ENCODE peak calls at places on chromosomes 4 and X, in four cellular contexts. L is HepG2, D is H1, A is GM12878. F is an unnamed sample.

GRCh38 chr4:168981460-168981859 is 28.6 kb downstream of the CBR4 start:
- DNase-seq in D (no peak), A (no peak), L (no peak), F (no peak)

GRCh38 chr4:143185253-143186107 is 763 bp downstream of the USP38 start:
- DNase-seq in D (peak; percentile 66), L (peak; percentile 16), A (no peak), F (no peak)

GRCh38 chr4:61298178-61298740 is 98.1 kb downstream of the ADGRL3 start:
- DNase-seq in L (no peak), D (no peak), A (no peak), F (no peak)

GRCh38 chrX:6505960-6506359 is 29.0 kb downstream of the VCX3A start:
- DNase-seq in D (no peak), L (no peak), A (no peak), F (peak; percentile 5)

GRCh38 chr4:140353836-140354235 is 19.6 kb upstream of the SCOC start:
- DNase-seq in L (no peak), D (no peak), A (no peak), F (no peak)

GRCh38 chrX:154809939-154810665 is 4.8 kb upstream of the MPP1 start:
- DNase-seq in L (no peak), A (no peak), D (no peak), F (no peak)

GRCh38 chrX:101117701-101118100 is 19.7 kb downstream of the CENPI start:
- DNase-seq in L (no peak), D (no peak), A (no peak), F (no peak)

GRCh38 chrX:37922926-37923325 is 75.6 kb upstream of the DYNLT3 start:
- DNase-seq in A (no peak), L (no peak), D (no peak), F (no peak)

GRCh38 chr4:105057370-105058096 is 89.1 kb upstream of the TET2 start:
- DNase-seq in D (no peak), A (peak; percentile 75), L (no peak), F (no peak)

GRCh38 chr4:76199664-76200211 is 13.9 kb downstream of the SCARB2 start:
- DNase-seq in L (no peak), D (no peak), A (peak; percentile 81), F (no peak)

GRCh38 chr4:143559757-143560147 is 46.2 kb downstream of the SMARCA5 start:
- DNase-seq in L (no peak), A (no peak), D (no peak), F (no peak)

GRCh38 chr4:161238033-161238432 is 925.8 kb downstream of the FSTL5 start:
- DNase-seq in A (no peak), D (no peak), L (no peak), F (no peak)

GRCh38 chrX:131783555-131784338 is 239.4 kb upstream of the STK26 start:
- DNase-seq in D (no peak), A (peak; percentile 90), L (no peak), F (no peak)

GRCh38 chr4:89572224-89572858 is 264.6 kb downstream of the SNCA start:
- DNase-seq in L (no peak), A (no peak), D (no peak), F (no peak)

GRCh38 chr4:101276661-101277060 is 70.7 kb downstream of the PPP3CA start:
- DNase-seq in L (no peak), A (no peak), D (no peak), F (no peak)

GRCh38 chr4:45732161-45732560 is 391.7 kb downstream of the GABRG1 start:
- DNase-seq in L (no peak), D (no peak), A (no peak), F (no peak)

GRCh38 chr4:70873216-70873615 is 29.0 kb upstream of the MOB1B start:
- DNase-seq in A (no peak), L (no peak), D (no peak), F (no peak)

GRCh38 chrX:152641256-152641875 is 3.7 kb downstream of the GABRQ start:
- DNase-seq in D (peak; percentile 49), L (no peak), A (no peak), F (peak; percentile 51)

GRCh38 chrX:53682885-53683555 is 3.5 kb downstream of the HUWE1 start:
- DNase-seq in A (no peak), L (peak; percentile 43), D (peak; percentile 46), F (peak; percentile 38)

GRCh38 chr4:10066206-10066605 is 44.9 kb upstream of the SLC2A9 start:
- DNase-seq in L (no peak), D (no peak), A (no peak), F (no peak)

GRCh38 chrX:70452143-70452733 is 7.6 kb downstream of the DLG3 start:
- DNase-seq in A (no peak), D (peak; percentile 73), L (peak; percentile 19), F (no peak)

GRCh38 chrX:107718156-107718621 is 57.4 kb downstream of the TSC22D3 start:
- DNase-seq in A (no peak), L (peak; percentile 44), D (peak; percentile 71), F (no peak)

GRCh38 chrX:43002526-43003203 is 224.7 kb upstream of the PPP1R2C start:
- DNase-seq in A (peak; percentile 51), L (no peak), D (no peak), F (no peak)

GRCh38 chr4:14918336-14918735 is 83.9 kb upstream of the CPEB2 start:
- DNase-seq in A (no peak), D (no peak), L (no peak), F (no peak)

GRCh38 chr4:140027135-140027534 is 126.8 kb downstream of the MAML3 start:
- DNase-seq in A (no peak), L (no peak), D (no peak), F (no peak)

GRCh38 chrX:73827406-73827805 is 264.4 kb downstream of the CHIC1 start:
- DNase-seq in L (no peak), D (no peak), A (no peak), F (no peak)

DNA sequence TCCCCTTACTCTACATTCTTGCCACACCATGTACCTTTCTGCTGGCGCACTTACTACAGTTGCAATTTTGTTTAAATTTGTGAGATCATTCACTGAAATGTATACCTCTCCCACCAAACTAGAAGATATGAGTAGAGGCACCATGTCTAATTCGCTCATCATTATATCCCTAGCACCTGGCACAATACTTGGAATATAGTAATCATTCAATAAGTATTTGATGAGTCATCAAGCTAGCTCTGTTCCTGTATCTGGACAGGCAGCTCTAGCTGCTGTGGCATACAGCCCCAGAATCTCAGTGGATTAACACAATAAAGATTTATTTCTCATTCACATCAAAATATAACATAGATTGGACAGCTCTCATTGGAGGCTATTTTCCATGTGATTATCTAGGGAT is 245.9 kb downstream of the IDS start:
- DNase-seq in A (no peak), L (no peak), D (no peak), F (no peak)
- TF ChIP-seq SUZ12 in A (no peak), L (no peak), D (no peak), F (no peak)

GRCh38 chr4:19002170-19002569 is 980.6 kb upstream of the LCORL start:
- DNase-seq in A (no peak), L (no peak), D (no peak), F (peak; percentile 43)

GRCh38 chr4:19010766-19011165 is 989.2 kb upstream of the LCORL start:
- DNase-seq in A (no peak), D (no peak), L (no peak), F (peak; percentile 65)

GRCh38 chr4:19009886-19010285 is 988.3 kb upstream of the LCORL start:
- DNase-seq in D (no peak), A (no peak), L (no peak), F (no peak)

DNA sequence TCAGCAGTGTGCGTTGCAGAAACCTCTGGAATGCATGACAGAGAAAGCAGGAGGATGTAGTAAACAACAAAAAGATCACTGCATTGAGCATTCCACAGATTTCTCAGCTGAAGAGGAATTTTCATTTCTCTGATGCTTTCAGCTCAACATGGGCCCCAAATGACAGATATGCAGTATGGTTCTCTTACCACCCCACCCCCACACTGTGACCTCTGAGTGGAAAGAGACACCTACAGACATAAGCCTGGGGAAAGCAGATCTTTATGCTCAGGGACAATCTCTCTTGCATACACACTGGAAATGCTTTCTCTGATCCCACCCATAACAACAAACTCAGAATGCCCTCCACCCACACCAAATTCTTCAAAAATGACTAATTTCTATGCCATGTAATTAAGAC is 983.7 kb upstream of the LCORL start:
- DNase-seq in L (no peak), A (no peak), D (no peak), F (no peak)
- H3K9me3 ChIP-seq in L (peaks cover 84% of the 10 kb centered on the region), A (no peaks in the 10 kb centered on the region), D (peaks cover 5% of the 10 kb centered on the region), F (peaks cover 46% of the 10 kb centered on the region)

GRCh38 chr4:186148335-186148975 is 42.9 kb upstream of the CYP4V2 start:
- DNase-seq in A (no peak), D (no peak), L (no peak), F (no peak)

GRCh38 chr4:186146443-186146842 is 41.9 kb downstream of the FAM149A start:
- DNase-seq in D (no peak), L (no peak), A (no peak), F (no peak)

GRCh38 chr4:186149872-186150271 is 41.5 kb upstream of the CYP4V2 start:
- DNase-seq in D (peak; percentile 87), A (no peak), L (peak; percentile 39), F (no peak)

GRCh38 chr4:186144180-186144579 is 39.7 kb downstream of the FAM149A start:
- DNase-seq in L (no peak), D (peak; percentile 59), A (no peak), F (no peak)

DNA sequence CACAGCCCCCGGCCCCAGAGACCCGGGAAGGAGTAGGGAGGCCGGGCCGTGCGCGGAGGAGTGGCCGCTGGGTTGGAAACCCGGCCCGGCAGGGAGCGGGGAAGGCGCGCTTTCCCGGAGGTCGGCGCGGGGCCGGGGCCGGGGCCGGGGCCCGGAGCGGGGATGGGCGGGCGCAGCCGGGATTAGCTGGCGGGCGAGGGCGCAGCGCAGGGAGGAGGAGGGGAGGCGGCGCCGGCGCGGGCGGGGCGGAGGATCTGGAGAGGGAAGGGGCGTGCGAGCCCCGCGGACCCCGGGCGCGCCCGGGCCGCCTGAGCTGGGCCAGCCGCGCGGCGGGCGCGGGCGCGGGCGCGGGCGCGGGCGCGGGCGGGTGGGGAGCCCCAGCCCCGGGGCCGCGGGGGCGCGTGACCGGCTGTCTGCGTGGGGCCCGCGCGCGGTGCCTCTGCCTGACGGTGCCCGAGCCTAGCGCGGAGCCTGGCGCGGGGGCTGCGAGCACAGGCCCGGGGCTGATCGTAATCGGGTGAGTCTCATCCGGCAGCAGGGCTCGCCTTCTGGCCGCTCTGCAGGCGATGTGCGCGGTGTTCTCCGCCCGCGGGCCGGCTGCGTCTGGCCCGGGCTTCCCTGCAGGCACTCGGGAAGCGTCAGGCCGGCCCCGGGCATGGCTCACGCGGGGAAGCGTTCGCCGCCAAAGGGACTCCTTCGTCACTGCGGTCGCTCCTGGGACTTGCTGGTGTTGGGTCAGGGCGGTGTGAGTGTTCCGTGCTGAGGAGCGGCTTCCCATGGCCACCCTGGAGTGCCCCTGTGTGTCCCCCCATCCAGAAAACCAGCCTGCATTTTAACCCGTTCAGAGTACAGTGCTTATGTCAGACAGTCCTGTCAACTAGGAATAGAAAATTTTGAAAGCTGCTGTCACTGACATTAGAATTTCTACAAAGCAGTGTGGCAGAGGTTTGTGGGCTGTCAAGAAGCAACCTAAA is 40.4 kb downstream of the FAM149A start:
- DNase-seq in A (no peak), D (peak; percentile 82), L (no peak), F (peak; percentile 38)
- TF ChIP-seq SUZ12 in A (peak; percentile 64), D (peak; percentile 55), L (no peak), F (no peak)

DNA sequence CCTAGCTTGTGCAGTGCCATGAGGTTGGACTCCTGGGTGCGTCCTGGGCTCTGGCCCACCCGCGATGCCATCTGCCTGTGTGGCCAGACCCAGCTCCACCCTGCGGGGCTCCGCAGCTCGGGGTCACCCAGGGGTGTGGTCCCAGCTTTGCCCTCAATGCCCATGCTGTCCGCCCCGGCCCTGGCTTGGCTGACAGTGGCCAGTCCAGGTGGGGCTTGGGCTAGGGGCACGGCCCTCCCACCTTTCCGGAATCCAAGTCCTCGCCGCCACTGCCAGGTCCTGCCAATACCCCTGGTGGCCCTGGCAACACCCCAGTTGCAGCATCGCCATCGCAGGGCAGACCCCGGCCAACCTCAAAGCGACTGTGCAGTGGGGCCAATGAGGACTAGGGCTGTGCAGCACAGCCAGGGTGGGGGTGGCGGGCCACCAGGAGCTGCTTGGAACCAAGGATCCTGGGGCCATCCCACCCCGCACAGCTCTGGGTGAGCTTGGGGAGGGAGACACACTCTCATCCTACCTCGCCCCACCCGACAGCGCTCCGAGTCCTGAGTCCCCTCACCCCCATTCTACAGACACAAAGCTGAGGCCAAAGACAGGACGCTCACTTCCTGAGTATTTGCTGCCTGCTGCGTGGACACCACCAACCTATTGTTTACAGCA is 80.9 kb downstream of the ZNF718 start:
- DNase-seq in D (no peak), L (no peak), A (no peak), F (no peak)
- H3K9me3 ChIP-seq in D (peaks cover 56% of the 10 kb centered on the region), L (peaks cover 92% of the 10 kb centered on the region), A (peaks cover 7% of the 10 kb centered on the region), F (peaks cover 69% of the 10 kb centered on the region)

F was measured in NT2/D1.